ENCODE peak calls at places on chromosomes 13 and 19, in four cellular contexts. F is hepatocyte, G is H9, E is fibroblast of lung. U is an unnamed sample. For H3K79me2, the result is how much of the 10 kb centered on the place peaks cover.

GRCh38 chr13:26656919-26657318 is 99.4 kb downstream of the WASF3 start:
- DNase-seq in F (no peak), G (no peak), E (peak), U (peak)

GRCh38 chr19:27780367-27781065 is 1432.4 kb downstream of the UQCRFS1 start:
- DNase-seq in F (no peak), G (no peak), E (no peak), U (no peak)

GRCh38 chr13:93244141-93244917 is 17.7 kb downstream of the GPC6 start:
- DNase-seq in F (peak), G (no peak), E (peak), U (no peak)

GRCh38 chr19:3175761-3176714 is 2.5 kb upstream of the S1PR4 start:
- DNase-seq in F (peak), G (no peak), E (peak), U (no peak)

GRCh38 chr13:56558698-56559320 is 581.9 kb upstream of the PRR20A start:
- DNase-seq in F (no peak), G (no peak), E (no peak), U (no peak)

GRCh38 chr19:10408511-10409291 is 5.4 kb upstream of the CDC37 start:
- DNase-seq in F (no peak), G (no peak), E (no peak), U (no peak)

GRCh38 chr19:45600340-45600885 is 1.6 kb downstream of the GPR4 start:
- DNase-seq in F (no peak), G (no peak), E (no peak), U (no peak)

GRCh38 chr13:112376050-112376681 is at the start of gene SPACA7:
- DNase-seq in F (no peak), G (no peak), E (no peak), U (no peak)

GRCh38 chr19:55392820-55393219 is 7.1 kb downstream of the RPL28 start:
- DNase-seq in F (no peak), G (no peak), E (no peak), U (no peak)

GRCh38 chr13:21137696-21138095 is 38.7 kb downstream of the SKA3 start:
- DNase-seq in F (peak), G (no peak), E (peak), U (peak)

GRCh38 chr19:32857584-32857983 is 12.0 kb downstream of the SLC7A9 start:
- DNase-seq in F (no peak), G (no peak), E (no peak), U (no peak)

GRCh38 chr19:40302224-40303011 is 17.3 kb upstream of the AKT2 start:
- DNase-seq in F (no peak), G (no peak), E (no peak), U (no peak)

GRCh38 chr13:48923376-48923775 is 52.3 kb upstream of the FNDC3A start:
- DNase-seq in F (no peak), G (no peak), E (no peak), U (peak)

GRCh38 chr13:106096661-106097092 is 438.8 kb downstream of the EFNB2 start:
- DNase-seq in F (peak), G (no peak), E (no peak), U (no peak)

GRCh38 chr13:31166591-31166990 is 4.9 kb upstream of the HSPH1 start:
- DNase-seq in F (no peak), G (no peak), E (peak), U (no peak)

GRCh38 chr19:50486823-50487515 is 10.3 kb upstream of the GARIN5A start:
- DNase-seq in F (no peak), G (peak), E (peak), U (peak)

GRCh38 chr13:36244990-36245389 is 30.6 kb upstream of the SOHLH2 start:
- DNase-seq in F (no peak), G (no peak), E (no peak), U (no peak)

GRCh38 chr13:33509642-33510229 is 224.2 kb upstream of the STARD13 start:
- DNase-seq in F (no peak), G (no peak), E (peak), U (no peak)

GRCh38 chr13:80817979-80818378 is 477.1 kb upstream of the SPRY2 start:
- DNase-seq in F (no peak), G (no peak), E (no peak), U (no peak)

GRCh38 chr19:48329167-48329891 is 4.0 kb downstream of the EMP3 start:
- DNase-seq in F (peak), G (peak), E (peak), U (peak)

GRCh38 chr13:82011355-82011754 is 1670.4 kb upstream of the SPRY2 start:
- DNase-seq in F (no peak), G (no peak), E (no peak), U (no peak)

GRCh38 chr19:27885361-27885760 is 1327.6 kb downstream of the UQCRFS1 start:
- DNase-seq in F (no peak), G (peak), E (no peak), U (no peak)

GRCh38 chr13:49995535-49996165 is 1.2 kb upstream of the TRIM13 start:
- DNase-seq in F (no peak), G (no peak), E (peak), U (peak)

GRCh38 chr13:49996951-49997895 is at the start of gene TRIM13:
- DNase-seq in F (peak), G (peak), E (peak), U (peak)

GRCh38 chr13:49998714-49999624 is 2.1 kb downstream of the TRIM13 start:
- DNase-seq in F (no peak), G (peak), E (no peak), U (peak)

GRCh38 chr13:49996166-49996915 is 501 bp upstream of the TRIM13 start:
- DNase-seq in F (peak), G (peak), E (peak), U (peak)

DNA sequence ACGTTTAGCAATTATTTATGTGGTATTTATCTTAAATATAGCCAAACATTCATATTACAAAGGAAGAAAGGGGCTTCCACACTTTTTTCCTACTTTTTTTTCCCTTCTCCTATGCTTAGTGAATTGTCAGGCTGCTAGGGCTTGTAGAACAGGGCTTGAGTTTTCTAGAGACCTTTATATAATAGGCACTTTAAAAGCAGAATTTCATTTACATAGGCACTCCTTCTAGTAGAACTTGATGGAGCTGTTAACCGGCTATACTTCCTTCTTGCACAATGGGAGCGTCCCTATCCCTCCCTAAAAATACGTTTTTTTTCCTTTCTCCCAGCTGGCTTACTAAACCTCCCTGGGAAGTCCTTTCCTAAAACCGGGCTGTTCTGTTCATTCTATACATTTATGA is 1.1 kb downstream of the TRIM13 start:
- DNase-seq in F (no peak), G (no peak), E (no peak), U (peak)
- H3K79me2 ChIP-seq in F (under half), G (under half), E (under half), U (under half)

GRCh38 chr13:110409581-110409992 is 102.5 kb downstream of the COL4A2 start:
- DNase-seq in F (no peak), G (no peak), E (peak), U (no peak)
- H3K79me2 ChIP-seq in F (under half), G (under half), E (under half), U (under half)

GRCh38 chr19:46935066-46935663 is 74.4 kb downstream of the ARHGAP35 start:
- DNase-seq in F (no peak), G (no peak), E (no peak), U (no peak)
- H3K79me2 ChIP-seq in F (half or more), G (under half), E (under half), U (half or more)

DNA sequence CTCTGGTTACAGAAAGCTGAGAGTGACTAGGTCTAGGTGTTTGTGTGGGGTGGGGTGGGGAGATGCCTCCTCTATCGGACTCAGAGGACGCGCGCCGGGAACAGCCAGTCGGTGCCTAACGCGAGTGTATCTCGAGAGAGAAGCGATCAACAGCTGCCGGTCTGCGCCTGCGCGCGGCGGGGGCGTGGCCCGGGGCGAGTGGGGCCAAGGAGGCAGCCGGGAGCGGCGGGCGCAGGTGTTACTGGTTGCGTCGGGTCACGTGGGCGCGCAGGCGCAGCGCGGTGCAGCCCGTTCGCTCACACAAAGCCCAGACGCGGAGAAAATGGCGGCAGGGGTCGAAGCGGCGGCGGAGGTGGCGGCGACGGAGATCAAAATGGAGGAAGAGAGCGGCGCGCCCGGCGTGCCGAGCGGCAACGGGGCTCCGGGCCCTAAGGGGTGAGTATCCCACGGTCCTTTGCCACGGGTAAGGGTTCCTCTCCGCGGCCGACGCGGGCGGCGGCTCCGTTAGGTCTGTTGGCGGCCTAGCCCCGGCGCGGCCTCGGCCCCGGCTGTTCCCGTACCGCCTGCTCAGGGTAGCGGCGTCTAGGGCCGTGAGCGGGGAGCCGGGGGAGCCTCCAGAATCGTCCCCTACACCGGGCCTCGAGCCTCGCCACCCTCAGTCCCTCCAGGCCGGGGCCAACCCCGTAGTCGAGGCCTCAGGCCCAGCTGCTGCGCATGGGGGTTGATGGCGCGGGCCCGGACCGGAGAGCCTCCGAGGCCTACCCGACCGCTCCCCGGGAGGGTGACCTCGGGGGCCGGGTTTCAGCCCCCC is at the start of gene HNRNPM:
- DNase-seq in F (peak), G (peak), E (peak), U (peak)
- H3K79me2 ChIP-seq in F (under half), G (under half), E (under half), U (half or more)

DNA sequence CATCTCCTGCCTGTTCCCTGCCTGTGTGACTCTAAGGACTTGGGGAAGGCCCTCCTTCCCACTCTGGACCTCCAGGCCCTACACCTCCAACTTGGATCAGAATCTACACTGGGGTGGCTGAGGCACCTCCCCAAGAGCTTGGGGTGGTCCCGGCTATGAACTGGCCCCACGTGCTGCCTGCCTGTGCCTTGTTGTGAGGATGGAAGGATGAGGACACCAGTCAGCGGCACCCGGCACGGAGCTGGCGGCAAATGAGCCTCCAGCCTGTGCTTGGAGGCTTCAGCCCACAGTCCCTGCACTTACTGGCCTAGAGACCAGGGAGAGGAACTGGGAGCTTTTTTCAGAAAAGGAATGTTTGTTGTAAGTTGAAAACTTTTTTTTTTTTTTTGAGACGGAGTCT is 8.5 kb downstream of the AKAP8 start:
- DNase-seq in F (no peak), G (no peak), E (no peak), U (no peak)
- H3K79me2 ChIP-seq in F (half or more), G (under half), E (under half), U (half or more)

GRCh38 chr13:51587372-51587771 is 3.1 kb downstream of the WDFY2 start:
- DNase-seq in F (no peak), G (no peak), E (no peak), U (no peak)
- H3K79me2 ChIP-seq in F (under half), G (under half), E (half or more), U (under half)

GRCh38 chr19:15263361-15263985 is 31.2 kb upstream of the EPHX3 start:
- DNase-seq in F (no peak), G (no peak), E (no peak), U (no peak)
- H3K79me2 ChIP-seq in F (half or more), G (under half), E (under half), U (half or more)

GRCh38 chr19:34409189-34410164 is 5.3 kb downstream of the PDCD2L start:
- DNase-seq in F (no peak), G (no peak), E (no peak), U (no peak)
- H3K79me2 ChIP-seq in F (under half), G (under half), E (under half), U (half or more)